ENCODE peak calls at places on chromosomes 7 and 10, in seven cellular contexts. One of them, this sample, is unnamed.

GRCh38 chr10:31952066-31952465 is 23.4 kb upstream of the ARHGAP12 start:
- DNase-seq in transverse colon: no peak
- DNase-seq in heart left ventricle: no peak
- DNase-seq in IMR-90: no peak
- DNase-seq in body of pancreas: no peak
- DNase-seq in adrenal gland: no peak
- DNase-seq in A549: no peak
- DNase-seq in this sample: no peak

GRCh38 chr7:27110163-27110976 is 7.9 kb upstream of the HOXA2 start:
- DNase-seq in IMR-90: peak
- DNase-seq in adrenal gland: no peak
- DNase-seq in A549: peak
- DNase-seq in heart left ventricle: no peak
- DNase-seq in transverse colon: peak
- DNase-seq in body of pancreas: no peak
- DNase-seq in this sample: peak

GRCh38 chr7:7693881-7694280 is 24.5 kb downstream of the RPA3 start:
- DNase-seq in A549: peak
- DNase-seq in IMR-90: peak
- DNase-seq in transverse colon: no peak
- DNase-seq in adrenal gland: no peak
- DNase-seq in body of pancreas: no peak
- DNase-seq in heart left ventricle: no peak
- DNase-seq in this sample: no peak

GRCh38 chr10:73494877-73495225 is 973 bp downstream of the PPP3CB start:
- DNase-seq in adrenal gland: no peak
- DNase-seq in heart left ventricle: no peak
- DNase-seq in A549: no peak
- DNase-seq in transverse colon: no peak
- DNase-seq in body of pancreas: no peak
- DNase-seq in IMR-90: no peak
- DNase-seq in this sample: no peak

GRCh38 chr7:116588641-116589594 is 64.1 kb downstream of the CAV1 start:
- DNase-seq in heart left ventricle: no peak
- DNase-seq in A549: peak
- DNase-seq in IMR-90: peak
- DNase-seq in body of pancreas: no peak
- DNase-seq in transverse colon: no peak
- DNase-seq in adrenal gland: no peak
- DNase-seq in this sample: no peak

GRCh38 chr7:98879198-98879988 is 1.1 kb downstream of the TRRAP start:
- DNase-seq in heart left ventricle: no peak
- DNase-seq in A549: peak
- DNase-seq in adrenal gland: peak
- DNase-seq in IMR-90: peak
- DNase-seq in body of pancreas: peak
- DNase-seq in transverse colon: peak
- DNase-seq in this sample: peak

GRCh38 chr7:75533926-75534325 is 41.8 kb downstream of the SPDYE5 start:
- DNase-seq in adrenal gland: no peak
- DNase-seq in body of pancreas: no peak
- DNase-seq in transverse colon: no peak
- DNase-seq in heart left ventricle: no peak
- DNase-seq in A549: no peak
- DNase-seq in IMR-90: no peak
- DNase-seq in this sample: peak

GRCh38 chr7:73606801-73607691 is 17.3 kb downstream of the MLXIPL start:
- DNase-seq in adrenal gland: peak
- DNase-seq in body of pancreas: peak
- DNase-seq in IMR-90: peak
- DNase-seq in heart left ventricle: peak
- DNase-seq in A549: peak
- DNase-seq in transverse colon: peak
- DNase-seq in this sample: peak

GRCh38 chr7:75732764-75733630 is 5.7 kb downstream of the HIP1 start:
- DNase-seq in IMR-90: peak
- DNase-seq in A549: peak
- DNase-seq in heart left ventricle: no peak
- DNase-seq in body of pancreas: no peak
- DNase-seq in adrenal gland: peak
- DNase-seq in transverse colon: no peak
- DNase-seq in this sample: no peak

GRCh38 chr7:380724-381210 is 90.8 kb downstream of the FOXL3 start:
- DNase-seq in heart left ventricle: no peak
- DNase-seq in adrenal gland: no peak
- DNase-seq in IMR-90: no peak
- DNase-seq in body of pancreas: no peak
- DNase-seq in transverse colon: peak
- DNase-seq in A549: no peak
- DNase-seq in this sample: no peak

GRCh38 chr7:55046582-55047347 is 27.9 kb downstream of the EGFR start:
- DNase-seq in adrenal gland: no peak
- DNase-seq in body of pancreas: no peak
- DNase-seq in heart left ventricle: no peak
- DNase-seq in A549: no peak
- DNase-seq in IMR-90: no peak
- DNase-seq in transverse colon: peak
- DNase-seq in this sample: no peak

GRCh38 chr7:33868151-33868550 is 37.2 kb upstream of the BMPER start:
- DNase-seq in body of pancreas: no peak
- DNase-seq in heart left ventricle: no peak
- DNase-seq in transverse colon: no peak
- DNase-seq in A549: no peak
- DNase-seq in IMR-90: peak
- DNase-seq in adrenal gland: no peak
- DNase-seq in this sample: no peak

GRCh38 chr10:69801094-69801433 is 642 bp upstream of the COL13A1 start:
- DNase-seq in adrenal gland: peak
- DNase-seq in transverse colon: peak
- DNase-seq in IMR-90: peak
- DNase-seq in heart left ventricle: peak
- DNase-seq in body of pancreas: peak
- DNase-seq in A549: peak
- DNase-seq in this sample: peak

GRCh38 chr10:85311599-85312337 is 983.4 kb downstream of the CCSER2 start:
- DNase-seq in transverse colon: no peak
- DNase-seq in IMR-90: no peak
- DNase-seq in body of pancreas: no peak
- DNase-seq in A549: no peak
- DNase-seq in heart left ventricle: no peak
- DNase-seq in adrenal gland: no peak
- DNase-seq in this sample: no peak

GRCh38 chr7:64559206-64559605 is 3.7 kb downstream of the ZNF680 start:
- DNase-seq in adrenal gland: peak
- DNase-seq in transverse colon: no peak
- DNase-seq in body of pancreas: peak
- DNase-seq in A549: peak
- DNase-seq in heart left ventricle: no peak
- DNase-seq in IMR-90: no peak
- DNase-seq in this sample: peak

GRCh38 chr7:64558781-64559180 is 4.1 kb downstream of the ZNF680 start:
- DNase-seq in adrenal gland: no peak
- DNase-seq in body of pancreas: no peak
- DNase-seq in IMR-90: no peak
- DNase-seq in transverse colon: no peak
- DNase-seq in A549: no peak
- DNase-seq in heart left ventricle: no peak
- DNase-seq in this sample: no peak

GRCh38 chr7:64558323-64558705 is 4.6 kb downstream of the ZNF680 start:
- DNase-seq in IMR-90: no peak
- DNase-seq in heart left ventricle: no peak
- DNase-seq in body of pancreas: no peak
- DNase-seq in A549: no peak
- DNase-seq in adrenal gland: no peak
- DNase-seq in transverse colon: no peak
- DNase-seq in this sample: no peak

GRCh38 chr7:64562246-64562620 is 638 bp downstream of the ZNF680 start:
- DNase-seq in heart left ventricle: no peak
- DNase-seq in adrenal gland: no peak
- DNase-seq in body of pancreas: no peak
- DNase-seq in A549: peak
- DNase-seq in IMR-90: no peak
- DNase-seq in transverse colon: no peak
- DNase-seq in this sample: no peak

DNA sequence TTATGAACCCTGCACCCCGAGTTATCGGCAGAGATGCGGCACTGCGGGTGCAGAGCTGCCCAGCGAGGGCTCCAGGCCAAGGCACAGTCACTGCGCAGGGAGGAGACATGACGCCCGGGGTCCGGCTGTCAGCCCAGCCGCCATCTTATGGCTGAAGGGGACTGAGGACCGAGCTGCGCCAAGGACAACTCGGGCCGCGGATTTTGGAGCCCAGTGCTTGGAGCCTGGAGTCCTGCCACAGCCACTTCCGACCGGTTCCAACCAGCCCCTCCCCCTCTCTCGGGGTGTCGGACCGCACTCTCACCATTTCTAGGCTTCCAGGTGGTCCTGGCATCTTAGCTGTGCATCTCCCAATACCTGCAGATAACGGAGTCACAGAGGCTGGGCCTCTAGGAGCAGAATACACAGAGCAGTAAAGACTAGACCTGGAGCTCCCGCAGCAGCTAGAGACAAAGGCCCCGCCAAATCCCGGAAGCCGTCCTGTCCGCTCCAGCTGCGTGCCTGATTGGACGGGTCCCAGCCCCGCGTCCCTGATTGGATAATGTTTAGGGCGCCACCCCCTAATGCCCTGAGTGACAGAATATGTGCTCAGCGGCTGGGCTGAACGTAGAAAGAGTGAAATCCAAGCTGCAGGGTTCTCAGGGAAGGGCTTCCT is at the start of gene ZNF680:
- DNase-seq in transverse colon: peak
- DNase-seq in adrenal gland: peak
- DNase-seq in IMR-90: peak
- DNase-seq in heart left ventricle: peak
- DNase-seq in body of pancreas: peak
- DNase-seq in A549: peak
- DNase-seq in this sample: peak
- TF ChIP-seq POLR2A in transverse colon: peak
- TF ChIP-seq POLR2A in adrenal gland: peak
- TF ChIP-seq POLR2A in IMR-90: peak
- TF ChIP-seq POLR2A in heart left ventricle: peak
- TF ChIP-seq POLR2A in body of pancreas: peak
- TF ChIP-seq POLR2A in A549: peak
- TF ChIP-seq POLR2A in this sample: no peak

DNA sequence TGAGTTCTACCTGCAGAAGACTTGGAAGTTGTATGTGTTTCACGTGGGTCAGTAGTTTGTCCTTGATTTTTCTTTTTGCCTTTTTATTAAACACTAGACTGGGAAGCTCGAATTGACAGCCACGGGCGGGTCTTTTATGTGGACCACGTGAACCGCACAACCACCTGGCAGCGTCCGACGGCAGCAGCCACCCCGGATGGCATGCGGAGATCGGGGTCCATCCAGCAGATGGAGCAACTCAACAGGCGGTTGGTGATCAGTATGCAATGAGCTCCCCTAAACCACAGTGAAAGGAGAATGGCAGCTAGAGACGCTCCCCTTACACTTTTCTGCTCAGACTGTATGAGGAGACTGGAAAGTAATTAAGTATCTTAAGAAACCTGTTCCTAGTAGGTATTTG is 126.7 kb upstream of the STK17A start:
- DNase-seq in A549: no peak
- DNase-seq in IMR-90: no peak
- DNase-seq in transverse colon: no peak
- DNase-seq in adrenal gland: no peak
- DNase-seq in heart left ventricle: no peak
- DNase-seq in body of pancreas: no peak
- DNase-seq in this sample: no peak
- TF ChIP-seq CTCF in A549: no peak
- TF ChIP-seq CTCF in IMR-90: peak
- TF ChIP-seq CTCF in transverse colon: no peak
- TF ChIP-seq CTCF in adrenal gland: no peak
- TF ChIP-seq CTCF in heart left ventricle: no peak
- TF ChIP-seq CTCF in body of pancreas: no peak
- TF ChIP-seq CTCF in this sample: no peak

DNA sequence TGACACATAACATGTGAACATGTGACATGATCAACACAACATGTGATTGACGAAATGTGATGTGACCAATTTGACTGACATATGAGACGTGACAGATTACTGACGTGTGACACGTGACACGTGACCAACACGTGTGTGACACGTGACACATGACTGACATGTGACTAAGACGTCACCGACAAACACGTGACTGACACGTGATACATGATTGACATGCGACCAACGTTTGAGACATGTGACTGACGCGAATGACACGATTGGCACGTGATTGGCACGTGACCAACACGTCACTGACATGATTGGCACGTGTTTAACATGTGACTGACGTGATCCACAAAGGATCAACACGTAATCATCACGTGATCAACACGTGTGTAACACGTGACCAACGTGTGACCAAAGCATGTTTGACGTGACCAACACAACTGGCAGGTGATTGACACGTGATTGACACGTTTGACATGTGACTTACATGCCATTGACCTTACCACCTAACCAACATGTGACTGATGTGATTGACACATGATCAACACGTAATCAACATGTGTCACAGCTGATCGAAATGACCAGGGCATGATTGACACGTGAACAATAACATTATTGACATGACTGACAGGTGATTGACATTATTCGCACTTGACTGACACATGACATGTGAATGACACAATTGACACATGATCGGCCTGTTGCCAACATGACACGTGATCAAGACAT is 23.7 kb downstream of the CRPPA start:
- DNase-seq in heart left ventricle: no peak
- DNase-seq in A549: peak
- DNase-seq in adrenal gland: peak
- DNase-seq in transverse colon: no peak
- DNase-seq in IMR-90: peak
- DNase-seq in body of pancreas: peak
- DNase-seq in this sample: peak
- TF ChIP-seq POLR2A in heart left ventricle: no peak
- TF ChIP-seq POLR2A in A549: no peak
- TF ChIP-seq POLR2A in adrenal gland: no peak
- TF ChIP-seq POLR2A in transverse colon: no peak
- TF ChIP-seq POLR2A in IMR-90: no peak
- TF ChIP-seq POLR2A in body of pancreas: no peak
- TF ChIP-seq POLR2A in this sample: no peak

GRCh38 chr10:46033602-46034011 is 3.2 kb upstream of the NCOA4 start:
- DNase-seq in heart left ventricle: no peak
- DNase-seq in A549: peak
- DNase-seq in body of pancreas: no peak
- DNase-seq in transverse colon: no peak
- DNase-seq in IMR-90: peak
- DNase-seq in adrenal gland: no peak
- DNase-seq in this sample: no peak

GRCh38 chr10:46031648-46032532 is 1.5 kb upstream of the NCOA4 start:
- DNase-seq in heart left ventricle: no peak
- DNase-seq in body of pancreas: no peak
- DNase-seq in adrenal gland: no peak
- DNase-seq in IMR-90: no peak
- DNase-seq in transverse colon: no peak
- DNase-seq in A549: no peak
- DNase-seq in this sample: no peak

GRCh38 chr10:46040004-46040403 is 6.1 kb downstream of the MSMB start:
- DNase-seq in IMR-90: no peak
- DNase-seq in body of pancreas: no peak
- DNase-seq in adrenal gland: no peak
- DNase-seq in A549: no peak
- DNase-seq in transverse colon: no peak
- DNase-seq in heart left ventricle: no peak
- DNase-seq in this sample: no peak

GRCh38 chr10:46037107-46037900 is 6.9 kb upstream of the NCOA4 start:
- DNase-seq in A549: no peak
- DNase-seq in body of pancreas: no peak
- DNase-seq in IMR-90: no peak
- DNase-seq in transverse colon: no peak
- DNase-seq in heart left ventricle: no peak
- DNase-seq in adrenal gland: no peak
- DNase-seq in this sample: no peak

GRCh38 chr10:46035923-46036849 is 5.8 kb upstream of the NCOA4 start:
- DNase-seq in adrenal gland: peak
- DNase-seq in heart left ventricle: no peak
- DNase-seq in transverse colon: no peak
- DNase-seq in IMR-90: no peak
- DNase-seq in body of pancreas: no peak
- DNase-seq in A549: no peak
- DNase-seq in this sample: no peak
- TF ChIP-seq CTCF in adrenal gland: no peak
- TF ChIP-seq CTCF in heart left ventricle: no peak
- TF ChIP-seq CTCF in transverse colon: no peak
- TF ChIP-seq CTCF in IMR-90: no peak
- TF ChIP-seq CTCF in body of pancreas: no peak
- TF ChIP-seq CTCF in A549: no peak
- TF ChIP-seq CTCF in this sample: no peak

This sample was measured in testis.